ENCODE peak calls at places on chromosomes 13 and 19, in ten cellular contexts. One of them, this sample, is unnamed.

GRCh38 chr13:94703721-94704314 is 8.5 kb downstream of the SOX21 start:
- DNase-seq in activated T-cell treated with anti-CD3 and anti-CD28 coated beads for 1 hour: no peak
- DNase-seq in NCI-H2227 treated with DMSO at 0.1 percent for 48 hours: no peak
- DNase-seq in activated naive CD8-positive, alpha-beta T cell treated with anti-CD3 and anti-CD28 coated beads, Interleukin-2, amount 50 U/mL, for 16 hours: no peak
- DNase-seq in keratinocyte: no peak
- DNase-seq in skeletal muscle cell: no peak
- DNase-seq in activated naive CD4-positive, alpha-beta T cell treated with anti-CD3 and anti-CD28 coated beads, Interleukin-2, amount 50 U/mL, for 16 hours: no peak
- DNase-seq in iris pigment epithelial cell: no peak
- DNase-seq in HT1080: no peak
- DNase-seq in stimulated activated CD8-positive, alpha-beta memory T cell treated with anti-CD3 and anti-CD28 coated beads, Interleukin-15, amount 100 ng/mL, for 1 hour: no peak
- DNase-seq in this sample: no peak

GRCh38 chr19:18541258-18541991 is 1.9 kb downstream of the FKBP8 start:
- DNase-seq in activated T-cell treated with anti-CD3 and anti-CD28 coated beads for 1 hour: no peak
- DNase-seq in NCI-H2227 treated with DMSO at 0.1 percent for 48 hours: no peak
- DNase-seq in activated naive CD8-positive, alpha-beta T cell treated with anti-CD3 and anti-CD28 coated beads, Interleukin-2, amount 50 U/mL, for 16 hours: no peak
- DNase-seq in keratinocyte: no peak
- DNase-seq in skeletal muscle cell: no peak
- DNase-seq in activated naive CD4-positive, alpha-beta T cell treated with anti-CD3 and anti-CD28 coated beads, Interleukin-2, amount 50 U/mL, for 16 hours: peak; percentile 17
- DNase-seq in iris pigment epithelial cell: peak; percentile 32
- DNase-seq in HT1080: no peak
- DNase-seq in stimulated activated CD8-positive, alpha-beta memory T cell treated with anti-CD3 and anti-CD28 coated beads, Interleukin-15, amount 100 ng/mL, for 1 hour: no peak
- DNase-seq in this sample: no peak

GRCh38 chr19:18700501-18701249 is 17.2 kb downstream of the CRTC1 start:
- DNase-seq in activated T-cell treated with anti-CD3 and anti-CD28 coated beads for 1 hour: peak; percentile 59
- DNase-seq in NCI-H2227 treated with DMSO at 0.1 percent for 48 hours: peak; percentile 79
- DNase-seq in activated naive CD8-positive, alpha-beta T cell treated with anti-CD3 and anti-CD28 coated beads, Interleukin-2, amount 50 U/mL, for 16 hours: peak; percentile 42
- DNase-seq in keratinocyte: no peak
- DNase-seq in skeletal muscle cell: no peak
- DNase-seq in activated naive CD4-positive, alpha-beta T cell treated with anti-CD3 and anti-CD28 coated beads, Interleukin-2, amount 50 U/mL, for 16 hours: peak; percentile 74
- DNase-seq in iris pigment epithelial cell: peak; percentile 72
- DNase-seq in HT1080: no peak
- DNase-seq in stimulated activated CD8-positive, alpha-beta memory T cell treated with anti-CD3 and anti-CD28 coated beads, Interleukin-15, amount 100 ng/mL, for 1 hour: peak; percentile 48
- DNase-seq in this sample: peak; percentile 57

GRCh38 chr19:17565611-17566010 is 10.2 kb downstream of the COLGALT1 start:
- DNase-seq in activated T-cell treated with anti-CD3 and anti-CD28 coated beads for 1 hour: no peak
- DNase-seq in NCI-H2227 treated with DMSO at 0.1 percent for 48 hours: no peak
- DNase-seq in activated naive CD8-positive, alpha-beta T cell treated with anti-CD3 and anti-CD28 coated beads, Interleukin-2, amount 50 U/mL, for 16 hours: no peak
- DNase-seq in keratinocyte: no peak
- DNase-seq in skeletal muscle cell: no peak
- DNase-seq in activated naive CD4-positive, alpha-beta T cell treated with anti-CD3 and anti-CD28 coated beads, Interleukin-2, amount 50 U/mL, for 16 hours: no peak
- DNase-seq in iris pigment epithelial cell: no peak
- DNase-seq in HT1080: no peak
- DNase-seq in stimulated activated CD8-positive, alpha-beta memory T cell treated with anti-CD3 and anti-CD28 coated beads, Interleukin-15, amount 100 ng/mL, for 1 hour: no peak
- DNase-seq in this sample: no peak

GRCh38 chr13:107466326-107466725 is 749.0 kb downstream of the LIG4 start:
- DNase-seq in activated T-cell treated with anti-CD3 and anti-CD28 coated beads for 1 hour: no peak
- DNase-seq in NCI-H2227 treated with DMSO at 0.1 percent for 48 hours: no peak
- DNase-seq in activated naive CD8-positive, alpha-beta T cell treated with anti-CD3 and anti-CD28 coated beads, Interleukin-2, amount 50 U/mL, for 16 hours: no peak
- DNase-seq in keratinocyte: no peak
- DNase-seq in skeletal muscle cell: no peak
- DNase-seq in activated naive CD4-positive, alpha-beta T cell treated with anti-CD3 and anti-CD28 coated beads, Interleukin-2, amount 50 U/mL, for 16 hours: no peak
- DNase-seq in iris pigment epithelial cell: peak; percentile 94
- DNase-seq in HT1080: peak; percentile 85
- DNase-seq in stimulated activated CD8-positive, alpha-beta memory T cell treated with anti-CD3 and anti-CD28 coated beads, Interleukin-15, amount 100 ng/mL, for 1 hour: no peak
- DNase-seq in this sample: no peak

GRCh38 chr13:85028035-85028434 is 771.2 kb downstream of the SLITRK6 start:
- DNase-seq in activated T-cell treated with anti-CD3 and anti-CD28 coated beads for 1 hour: no peak
- DNase-seq in NCI-H2227 treated with DMSO at 0.1 percent for 48 hours: no peak
- DNase-seq in activated naive CD8-positive, alpha-beta T cell treated with anti-CD3 and anti-CD28 coated beads, Interleukin-2, amount 50 U/mL, for 16 hours: no peak
- DNase-seq in keratinocyte: no peak
- DNase-seq in skeletal muscle cell: no peak
- DNase-seq in activated naive CD4-positive, alpha-beta T cell treated with anti-CD3 and anti-CD28 coated beads, Interleukin-2, amount 50 U/mL, for 16 hours: no peak
- DNase-seq in iris pigment epithelial cell: no peak
- DNase-seq in HT1080: no peak
- DNase-seq in stimulated activated CD8-positive, alpha-beta memory T cell treated with anti-CD3 and anti-CD28 coated beads, Interleukin-15, amount 100 ng/mL, for 1 hour: no peak
- DNase-seq in this sample: no peak

GRCh38 chr19:3692141-3693029 is 7.9 kb downstream of the PIP5K1C start:
- DNase-seq in activated T-cell treated with anti-CD3 and anti-CD28 coated beads for 1 hour: peak; percentile 60
- DNase-seq in NCI-H2227 treated with DMSO at 0.1 percent for 48 hours: no peak
- DNase-seq in activated naive CD8-positive, alpha-beta T cell treated with anti-CD3 and anti-CD28 coated beads, Interleukin-2, amount 50 U/mL, for 16 hours: no peak
- DNase-seq in keratinocyte: no peak
- DNase-seq in skeletal muscle cell: no peak
- DNase-seq in activated naive CD4-positive, alpha-beta T cell treated with anti-CD3 and anti-CD28 coated beads, Interleukin-2, amount 50 U/mL, for 16 hours: peak; percentile 58
- DNase-seq in iris pigment epithelial cell: no peak
- DNase-seq in HT1080: no peak
- DNase-seq in stimulated activated CD8-positive, alpha-beta memory T cell treated with anti-CD3 and anti-CD28 coated beads, Interleukin-15, amount 100 ng/mL, for 1 hour: peak; percentile 26
- DNase-seq in this sample: peak; percentile 55

GRCh38 chr19:335486-336066 is 9.0 kb downstream of the MIER2 start:
- DNase-seq in activated T-cell treated with anti-CD3 and anti-CD28 coated beads for 1 hour: no peak
- DNase-seq in NCI-H2227 treated with DMSO at 0.1 percent for 48 hours: no peak
- DNase-seq in activated naive CD8-positive, alpha-beta T cell treated with anti-CD3 and anti-CD28 coated beads, Interleukin-2, amount 50 U/mL, for 16 hours: no peak
- DNase-seq in keratinocyte: no peak
- DNase-seq in skeletal muscle cell: no peak
- DNase-seq in activated naive CD4-positive, alpha-beta T cell treated with anti-CD3 and anti-CD28 coated beads, Interleukin-2, amount 50 U/mL, for 16 hours: no peak
- DNase-seq in iris pigment epithelial cell: no peak
- DNase-seq in HT1080: no peak
- DNase-seq in stimulated activated CD8-positive, alpha-beta memory T cell treated with anti-CD3 and anti-CD28 coated beads, Interleukin-15, amount 100 ng/mL, for 1 hour: no peak
- DNase-seq in this sample: no peak

GRCh38 chr19:35935911-35936737 is at the start of gene LRFN3:
- DNase-seq in activated T-cell treated with anti-CD3 and anti-CD28 coated beads for 1 hour: peak; percentile 40
- DNase-seq in NCI-H2227 treated with DMSO at 0.1 percent for 48 hours: peak; percentile 99
- DNase-seq in activated naive CD8-positive, alpha-beta T cell treated with anti-CD3 and anti-CD28 coated beads, Interleukin-2, amount 50 U/mL, for 16 hours: no peak
- DNase-seq in keratinocyte: peak; percentile 19
- DNase-seq in skeletal muscle cell: peak; percentile 26
- DNase-seq in activated naive CD4-positive, alpha-beta T cell treated with anti-CD3 and anti-CD28 coated beads, Interleukin-2, amount 50 U/mL, for 16 hours: peak; percentile 68
- DNase-seq in iris pigment epithelial cell: peak; percentile 75
- DNase-seq in HT1080: peak; percentile 48
- DNase-seq in stimulated activated CD8-positive, alpha-beta memory T cell treated with anti-CD3 and anti-CD28 coated beads, Interleukin-15, amount 100 ng/mL, for 1 hour: no peak
- DNase-seq in this sample: peak; percentile 36

GRCh38 chr19:5765220-5765619 is 19.3 kb downstream of the PRR22 start:
- DNase-seq in activated T-cell treated with anti-CD3 and anti-CD28 coated beads for 1 hour: no peak
- DNase-seq in NCI-H2227 treated with DMSO at 0.1 percent for 48 hours: no peak
- DNase-seq in activated naive CD8-positive, alpha-beta T cell treated with anti-CD3 and anti-CD28 coated beads, Interleukin-2, amount 50 U/mL, for 16 hours: no peak
- DNase-seq in keratinocyte: no peak
- DNase-seq in skeletal muscle cell: no peak
- DNase-seq in activated naive CD4-positive, alpha-beta T cell treated with anti-CD3 and anti-CD28 coated beads, Interleukin-2, amount 50 U/mL, for 16 hours: no peak
- DNase-seq in iris pigment epithelial cell: no peak
- DNase-seq in HT1080: no peak
- DNase-seq in stimulated activated CD8-positive, alpha-beta memory T cell treated with anti-CD3 and anti-CD28 coated beads, Interleukin-15, amount 100 ng/mL, for 1 hour: no peak
- DNase-seq in this sample: no peak

GRCh38 chr19:16288544-16288943 is 36.1 kb upstream of the KLF2 start:
- DNase-seq in activated T-cell treated with anti-CD3 and anti-CD28 coated beads for 1 hour: no peak
- DNase-seq in NCI-H2227 treated with DMSO at 0.1 percent for 48 hours: no peak
- DNase-seq in activated naive CD8-positive, alpha-beta T cell treated with anti-CD3 and anti-CD28 coated beads, Interleukin-2, amount 50 U/mL, for 16 hours: no peak
- DNase-seq in keratinocyte: no peak
- DNase-seq in skeletal muscle cell: no peak
- DNase-seq in activated naive CD4-positive, alpha-beta T cell treated with anti-CD3 and anti-CD28 coated beads, Interleukin-2, amount 50 U/mL, for 16 hours: no peak
- DNase-seq in iris pigment epithelial cell: peak; percentile 36
- DNase-seq in HT1080: no peak
- DNase-seq in stimulated activated CD8-positive, alpha-beta memory T cell treated with anti-CD3 and anti-CD28 coated beads, Interleukin-15, amount 100 ng/mL, for 1 hour: no peak
- DNase-seq in this sample: no peak

GRCh38 chr19:11699931-11700794 is 38.6 kb downstream of the ZNF823 start:
- DNase-seq in activated T-cell treated with anti-CD3 and anti-CD28 coated beads for 1 hour: no peak
- DNase-seq in NCI-H2227 treated with DMSO at 0.1 percent for 48 hours: peak; percentile 0
- DNase-seq in activated naive CD8-positive, alpha-beta T cell treated with anti-CD3 and anti-CD28 coated beads, Interleukin-2, amount 50 U/mL, for 16 hours: no peak
- DNase-seq in keratinocyte: no peak
- DNase-seq in skeletal muscle cell: no peak
- DNase-seq in activated naive CD4-positive, alpha-beta T cell treated with anti-CD3 and anti-CD28 coated beads, Interleukin-2, amount 50 U/mL, for 16 hours: no peak
- DNase-seq in iris pigment epithelial cell: peak; percentile 42
- DNase-seq in HT1080: peak; percentile 6
- DNase-seq in stimulated activated CD8-positive, alpha-beta memory T cell treated with anti-CD3 and anti-CD28 coated beads, Interleukin-15, amount 100 ng/mL, for 1 hour: no peak
- DNase-seq in this sample: no peak

GRCh38 chr19:2867025-2867991 is at the start of gene ZNF556:
- DNase-seq in activated T-cell treated with anti-CD3 and anti-CD28 coated beads for 1 hour: no peak
- DNase-seq in NCI-H2227 treated with DMSO at 0.1 percent for 48 hours: peak; percentile 33
- DNase-seq in activated naive CD8-positive, alpha-beta T cell treated with anti-CD3 and anti-CD28 coated beads, Interleukin-2, amount 50 U/mL, for 16 hours: no peak
- DNase-seq in keratinocyte: no peak
- DNase-seq in skeletal muscle cell: no peak
- DNase-seq in activated naive CD4-positive, alpha-beta T cell treated with anti-CD3 and anti-CD28 coated beads, Interleukin-2, amount 50 U/mL, for 16 hours: no peak
- DNase-seq in iris pigment epithelial cell: no peak
- DNase-seq in HT1080: peak; percentile 20
- DNase-seq in stimulated activated CD8-positive, alpha-beta memory T cell treated with anti-CD3 and anti-CD28 coated beads, Interleukin-15, amount 100 ng/mL, for 1 hour: no peak
- DNase-seq in this sample: no peak

GRCh38 chr13:66660013-66660804 is 569.9 kb downstream of the PCDH9 start:
- DNase-seq in activated T-cell treated with anti-CD3 and anti-CD28 coated beads for 1 hour: no peak
- DNase-seq in NCI-H2227 treated with DMSO at 0.1 percent for 48 hours: peak; percentile 15
- DNase-seq in activated naive CD8-positive, alpha-beta T cell treated with anti-CD3 and anti-CD28 coated beads, Interleukin-2, amount 50 U/mL, for 16 hours: no peak
- DNase-seq in keratinocyte: no peak
- DNase-seq in skeletal muscle cell: peak; percentile 68
- DNase-seq in activated naive CD4-positive, alpha-beta T cell treated with anti-CD3 and anti-CD28 coated beads, Interleukin-2, amount 50 U/mL, for 16 hours: no peak
- DNase-seq in iris pigment epithelial cell: peak; percentile 83
- DNase-seq in HT1080: peak; percentile 89
- DNase-seq in stimulated activated CD8-positive, alpha-beta memory T cell treated with anti-CD3 and anti-CD28 coated beads, Interleukin-15, amount 100 ng/mL, for 1 hour: no peak
- DNase-seq in this sample: no peak

GRCh38 chr13:43270043-43270830 is 246.9 kb downstream of the DNAJC15 start:
- DNase-seq in activated T-cell treated with anti-CD3 and anti-CD28 coated beads for 1 hour: no peak
- DNase-seq in NCI-H2227 treated with DMSO at 0.1 percent for 48 hours: no peak
- DNase-seq in activated naive CD8-positive, alpha-beta T cell treated with anti-CD3 and anti-CD28 coated beads, Interleukin-2, amount 50 U/mL, for 16 hours: no peak
- DNase-seq in keratinocyte: no peak
- DNase-seq in skeletal muscle cell: no peak
- DNase-seq in activated naive CD4-positive, alpha-beta T cell treated with anti-CD3 and anti-CD28 coated beads, Interleukin-2, amount 50 U/mL, for 16 hours: no peak
- DNase-seq in iris pigment epithelial cell: no peak
- DNase-seq in HT1080: no peak
- DNase-seq in stimulated activated CD8-positive, alpha-beta memory T cell treated with anti-CD3 and anti-CD28 coated beads, Interleukin-15, amount 100 ng/mL, for 1 hour: no peak
- DNase-seq in this sample: no peak

GRCh38 chr13:95319551-95320274 is 18.5 kb upstream of the ABCC4 start:
- DNase-seq in activated T-cell treated with anti-CD3 and anti-CD28 coated beads for 1 hour: no peak
- DNase-seq in NCI-H2227 treated with DMSO at 0.1 percent for 48 hours: no peak
- DNase-seq in activated naive CD8-positive, alpha-beta T cell treated with anti-CD3 and anti-CD28 coated beads, Interleukin-2, amount 50 U/mL, for 16 hours: no peak
- DNase-seq in keratinocyte: no peak
- DNase-seq in skeletal muscle cell: no peak
- DNase-seq in activated naive CD4-positive, alpha-beta T cell treated with anti-CD3 and anti-CD28 coated beads, Interleukin-2, amount 50 U/mL, for 16 hours: no peak
- DNase-seq in iris pigment epithelial cell: no peak
- DNase-seq in HT1080: no peak
- DNase-seq in stimulated activated CD8-positive, alpha-beta memory T cell treated with anti-CD3 and anti-CD28 coated beads, Interleukin-15, amount 100 ng/mL, for 1 hour: no peak
- DNase-seq in this sample: no peak

GRCh38 chr13:23321534-23322241 is 111.8 kb downstream of the SACS start:
- DNase-seq in activated T-cell treated with anti-CD3 and anti-CD28 coated beads for 1 hour: no peak
- DNase-seq in NCI-H2227 treated with DMSO at 0.1 percent for 48 hours: no peak
- DNase-seq in activated naive CD8-positive, alpha-beta T cell treated with anti-CD3 and anti-CD28 coated beads, Interleukin-2, amount 50 U/mL, for 16 hours: no peak
- DNase-seq in keratinocyte: peak; percentile 26
- DNase-seq in skeletal muscle cell: peak; percentile 85
- DNase-seq in activated naive CD4-positive, alpha-beta T cell treated with anti-CD3 and anti-CD28 coated beads, Interleukin-2, amount 50 U/mL, for 16 hours: no peak
- DNase-seq in iris pigment epithelial cell: peak; percentile 98
- DNase-seq in HT1080: peak; percentile 86
- DNase-seq in stimulated activated CD8-positive, alpha-beta memory T cell treated with anti-CD3 and anti-CD28 coated beads, Interleukin-15, amount 100 ng/mL, for 1 hour: no peak
- DNase-seq in this sample: no peak

GRCh38 chr19:10915511-10916091 is 12.8 kb downstream of the YIPF2 start:
- DNase-seq in activated T-cell treated with anti-CD3 and anti-CD28 coated beads for 1 hour: no peak
- DNase-seq in NCI-H2227 treated with DMSO at 0.1 percent for 48 hours: no peak
- DNase-seq in activated naive CD8-positive, alpha-beta T cell treated with anti-CD3 and anti-CD28 coated beads, Interleukin-2, amount 50 U/mL, for 16 hours: no peak
- DNase-seq in keratinocyte: no peak
- DNase-seq in skeletal muscle cell: peak; percentile 67
- DNase-seq in activated naive CD4-positive, alpha-beta T cell treated with anti-CD3 and anti-CD28 coated beads, Interleukin-2, amount 50 U/mL, for 16 hours: no peak
- DNase-seq in iris pigment epithelial cell: peak; percentile 70
- DNase-seq in HT1080: peak; percentile 93
- DNase-seq in stimulated activated CD8-positive, alpha-beta memory T cell treated with anti-CD3 and anti-CD28 coated beads, Interleukin-15, amount 100 ng/mL, for 1 hour: no peak
- DNase-seq in this sample: no peak

GRCh38 chr19:43620061-43621001 is 902 bp upstream of the ZNF428 start:
- DNase-seq in activated T-cell treated with anti-CD3 and anti-CD28 coated beads for 1 hour: peak; percentile 77
- DNase-seq in NCI-H2227 treated with DMSO at 0.1 percent for 48 hours: no peak
- DNase-seq in activated naive CD8-positive, alpha-beta T cell treated with anti-CD3 and anti-CD28 coated beads, Interleukin-2, amount 50 U/mL, for 16 hours: peak; percentile 70
- DNase-seq in keratinocyte: no peak
- DNase-seq in skeletal muscle cell: no peak
- DNase-seq in activated naive CD4-positive, alpha-beta T cell treated with anti-CD3 and anti-CD28 coated beads, Interleukin-2, amount 50 U/mL, for 16 hours: peak; percentile 89
- DNase-seq in iris pigment epithelial cell: no peak
- DNase-seq in HT1080: no peak
- DNase-seq in stimulated activated CD8-positive, alpha-beta memory T cell treated with anti-CD3 and anti-CD28 coated beads, Interleukin-15, amount 100 ng/mL, for 1 hour: peak; percentile 72
- DNase-seq in this sample: peak; percentile 69